ENCODE peak calls at places on chromosomes 16 and 17, in five cellular contexts. E is NCI-H1105, P is GM12891, Y is mammary epithelial cell, W is retinal pigment epithelial cell. D is an unnamed sample.

GRCh38 chr17:7023576-7024401 is 939 bp downstream of the BCL6B start:
- DNase-seq in Y (peak; percentile 78), E (no peak), W (no peak), P (peak; percentile 74), D (peak; percentile 98)

GRCh38 chr16:67158637-67159600 is 790 bp downstream of the TRADD start:
- DNase-seq in E (no peak), W (no peak), Y (peak; percentile 53), P (no peak), D (no peak)

GRCh38 chr17:16486373-16487250 is 5.4 kb downstream of the LRRC75A start:
- DNase-seq in E (peak; percentile 99), P (no peak), W (peak; percentile 82), Y (peak; percentile 76), D (no peak)

GRCh38 chr16:54590836-54591235 is 304.2 kb upstream of the IRX3 start:
- DNase-seq in W (no peak), P (no peak), E (no peak), Y (no peak), D (no peak)

GRCh38 chr16:50025544-50025931 is 513 bp downstream of the CNEP1R1 start:
- DNase-seq in Y (peak; percentile 33), W (no peak), P (peak; percentile 27), E (peak; percentile 39), D (peak; percentile 23)

GRCh38 chr17:29622337-29623282 is at the start of gene CORO6:
- DNase-seq in Y (no peak), W (no peak), P (peak; percentile 76), E (peak; percentile 21), D (peak; percentile 75)

GRCh38 chr16:10253344-10253855 is 71.2 kb upstream of the GRIN2A start:
- DNase-seq in P (no peak), E (no peak), Y (no peak), W (no peak), D (no peak)

GRCh38 chr17:45050680-45051059 is 762 bp downstream of the DCAKD start:
- DNase-seq in E (no peak), W (no peak), P (no peak), Y (peak; percentile 65), D (no peak)

GRCh38 chr16:88566158-88566557 is 4.0 kb upstream of the ZC3H18 start:
- DNase-seq in Y (peak; percentile 49), P (no peak), E (no peak), W (peak; percentile 4), D (no peak)

GRCh38 chr17:56785997-56786680 is 47.6 kb downstream of the C17orf67 start:
- DNase-seq in E (no peak), W (no peak), Y (no peak), P (no peak), D (no peak)

GRCh38 chr16:24729243-24729966 is at the start of gene TNRC6A:
- DNase-seq in P (peak; percentile 91), W (peak; percentile 47), Y (peak; percentile 83), E (peak; percentile 80), D (peak; percentile 82)

GRCh38 chr17:38421871-38422819 is 6.1 kb upstream of the ARHGAP23 start:
- DNase-seq in E (no peak), P (no peak), W (no peak), Y (no peak), D (no peak)

GRCh38 chr16:71995038-71995437 is 5.2 kb downstream of the PKD1L3 start:
- DNase-seq in E (no peak), Y (no peak), W (no peak), P (no peak), D (no peak)

GRCh38 chr17:70588003-70588402 is 418.7 kb downstream of the KCNJ2 start:
- DNase-seq in Y (peak; percentile 44), P (no peak), E (no peak), W (peak; percentile 52), D (no peak)

GRCh38 chr16:48408688-48409087 is 23.5 kb upstream of the SIAH1 start:
- DNase-seq in P (no peak), E (no peak), W (peak; percentile 73), Y (peak; percentile 18), D (no peak)

GRCh38 chr16:67395458-67396158 is 2.3 kb upstream of the TPPP3 start:
- DNase-seq in E (peak; percentile 68), W (no peak), P (no peak), Y (peak; percentile 57), D (no peak)

GRCh38 chr16:25771812-25772568 is 80.2 kb downstream of the HS3ST4 start:
- DNase-seq in W (no peak), E (no peak), P (no peak), Y (no peak), D (no peak)

GRCh38 chr17:1750628-1751027 is 8.0 kb downstream of the SERPINF2 start:
- DNase-seq in P (no peak), W (no peak), Y (no peak), E (no peak), D (no peak)

GRCh38 chr16:47375423-47375822 is 85.4 kb downstream of the ITFG1 start:
- DNase-seq in P (no peak), E (no peak), Y (no peak), W (no peak), D (no peak)

GRCh38 chr16:1474047-1474446 is 781 bp downstream of the CLCN7 start:
- DNase-seq in E (no peak), Y (no peak), W (no peak), P (no peak), D (no peak)

GRCh38 chr16:74448990-74449389 is 27.7 kb upstream of the CLEC18B start:
- DNase-seq in P (no peak), W (peak; percentile 5), E (no peak), Y (peak; percentile 81), D (no peak)

GRCh38 chr16:50458694-50459271 is 89.4 kb upstream of the NKD1 start:
- DNase-seq in E (peak; percentile 90), Y (no peak), W (no peak), P (no peak), D (no peak)

GRCh38 chr16:82655315-82655714 is 28.5 kb downstream of the CDH13 start:
- DNase-seq in E (no peak), Y (no peak), W (no peak), P (no peak), D (no peak)

GRCh38 chr17:71180801-71181385 is 939.9 kb upstream of the SOX9 start:
- DNase-seq in P (no peak), Y (peak; percentile 32), E (peak; percentile 53), W (peak; percentile 65), D (no peak)

GRCh38 chr17:7782237-7782636 is 51.8 kb upstream of the KDM6B start:
- DNase-seq in E (no peak), W (peak; percentile 34), P (no peak), Y (peak; percentile 32), D (no peak)

GRCh38 chr17:78529871-78530670 is 47.1 kb downstream of the DNAH17 start:
- DNase-seq in W (peak; percentile 13), E (peak; percentile 91), Y (no peak), P (no peak), D (no peak)

GRCh38 chr16:69204106-69204655 is 17.2 kb downstream of the SNTB2 start:
- DNase-seq in P (no peak), W (no peak), E (no peak), Y (no peak), D (no peak)

GRCh38 chr17:75679706-75680201 is 12.6 kb downstream of the SAP30BP start:
- DNase-seq in P (no peak), W (no peak), Y (peak; percentile 70), E (no peak), D (no peak)

GRCh38 chr17:32265192-32265895 is at the start of gene RHBDL3:
- DNase-seq in E (peak; percentile 14), W (no peak), P (no peak), Y (no peak), D (no peak)

GRCh38 chr16:50058091-50058771 is 7.5 kb upstream of the HEATR3 start:
- DNase-seq in E (no peak), Y (no peak), W (no peak), P (no peak), D (no peak)

D was measured in endothelial cell.